ENCODE peak calls at places on chromosomes 7 and 10, in nine cellular contexts. F is activated T-cell treated with anti-CD3 and anti-CD28 coated beads for 1 hour; Z is HuH-7.5; X is endothelial cell; I is astrocyte of the spinal cord; O is CD4-positive, CD25-positive, alpha-beta regulatory T cell; S is activated naive CD8-positive, alpha-beta T cell treated with anti-CD3 and anti-CD28 coated beads for 36 hours; N is cardiac muscle cell; P is D721Med. J is an unnamed sample.

GRCh38 chr7:1806354-1806753 is 136.3 kb downstream of the ELFN1 start:
- DNase-seq in F (no peak), Z (no peak), X (no peak), I (no peak), O (no peak), S (no peak), N (no peak), P (no peak), J (no peak)

GRCh38 chr7:111678986-111679385 is 116.7 kb upstream of the IMMP2L start:
- DNase-seq in F (no peak), Z (no peak), X (no peak), I (no peak), O (no peak), S (no peak), N (no peak), P (no peak), J (no peak)

GRCh38 chr10:77887631-77888355 is 38.8 kb downstream of the DLG5 start:
- DNase-seq in F (no peak), Z (no peak), X (no peak), I (no peak), O (no peak), S (no peak), N (no peak), P (no peak), J (no peak)

GRCh38 chr7:111878788-111879187 is 316.5 kb upstream of the IMMP2L start:
- DNase-seq in F (no peak), Z (no peak), X (no peak), I (no peak), O (no peak), S (no peak), N (no peak), P (no peak), J (peak)

GRCh38 chr7:101853684-101854083 is 36.3 kb downstream of the CUX1 start:
- DNase-seq in F (no peak), Z (no peak), X (no peak), I (no peak), O (no peak), S (no peak), N (no peak), P (no peak), J (no peak)

GRCh38 chr7:85776691-85777363 is 590.0 kb upstream of the SEMA3D start:
- DNase-seq in F (no peak), Z (no peak), X (no peak), I (no peak), O (no peak), S (no peak), N (no peak), P (no peak), J (no peak)

GRCh38 chr7:36838616-36839015 is 114.3 kb upstream of the AOAH start:
- DNase-seq in F (no peak), Z (no peak), X (no peak), I (no peak), O (no peak), S (no peak), N (peak), P (peak), J (no peak)

GRCh38 chr7:4058158-4058557 is 623.9 kb upstream of the FOXK1 start:
- DNase-seq in F (no peak), Z (no peak), X (no peak), I (peak), O (no peak), S (no peak), N (no peak), P (no peak), J (no peak)

GRCh38 chr10:13016886-13017285 is 15.4 kb upstream of the CCDC3 start:
- DNase-seq in F (no peak), Z (no peak), X (no peak), I (peak), O (no peak), S (no peak), N (no peak), P (no peak), J (no peak)

GRCh38 chr7:45594780-45595535 is 20.8 kb downstream of the ADCY1 start:
- DNase-seq in F (no peak), Z (no peak), X (no peak), I (no peak), O (no peak), S (no peak), N (no peak), P (no peak), J (no peak)

J was measured in myocyte.